ENCODE peak calls at places on chromosomes 13 and 19, in five cellular contexts. One of them, this sample, is unnamed.

GRCh38 chr19:35741216-35741541 is 1.1 kb downstream of the IGFLR1 start:
- DNase-seq in progenitor cell of endocrine pancreas: no peak
- DNase-seq in GDM1: no peak
- DNase-seq in A549: no peak
- DNase-seq in left ventricle myocardium superior: no peak
- DNase-seq in this sample: no peak

GRCh38 chr13:98351636-98352035 is 174.6 kb upstream of the RNF113B start:
- DNase-seq in progenitor cell of endocrine pancreas: no peak
- DNase-seq in GDM1: no peak
- DNase-seq in A549: no peak
- DNase-seq in left ventricle myocardium superior: no peak
- DNase-seq in this sample: no peak

GRCh38 chr13:114222461-114222968 is 12.2 kb upstream of the CDC16 start:
- DNase-seq in progenitor cell of endocrine pancreas: no peak
- DNase-seq in GDM1: peak; percentile 88
- DNase-seq in A549: no peak
- DNase-seq in left ventricle myocardium superior: peak; percentile 43
- DNase-seq in this sample: peak; percentile 94

GRCh38 chr13:37417042-37417441 is 181.5 kb downstream of the POSTN start:
- DNase-seq in progenitor cell of endocrine pancreas: no peak
- DNase-seq in GDM1: no peak
- DNase-seq in A549: no peak
- DNase-seq in left ventricle myocardium superior: no peak
- DNase-seq in this sample: no peak

GRCh38 chr13:77678691-77679090 is 18.8 kb upstream of the SLAIN1 start:
- DNase-seq in progenitor cell of endocrine pancreas: no peak
- DNase-seq in GDM1: no peak
- DNase-seq in A549: no peak
- DNase-seq in left ventricle myocardium superior: no peak
- DNase-seq in this sample: no peak

GRCh38 chr13:58907347-58907746 is 1256.4 kb downstream of the DIAPH3 start:
- DNase-seq in progenitor cell of endocrine pancreas: no peak
- DNase-seq in GDM1: no peak
- DNase-seq in A549: no peak
- DNase-seq in left ventricle myocardium superior: no peak
- DNase-seq in this sample: no peak

GRCh38 chr19:41478171-41478570 is 35.2 kb downstream of the ERICH4 start:
- DNase-seq in progenitor cell of endocrine pancreas: no peak
- DNase-seq in GDM1: no peak
- DNase-seq in A549: no peak
- DNase-seq in left ventricle myocardium superior: no peak
- DNase-seq in this sample: no peak

GRCh38 chr13:74761794-74762193 is 627.6 kb upstream of the KLF12 start:
- DNase-seq in progenitor cell of endocrine pancreas: no peak
- DNase-seq in GDM1: no peak
- DNase-seq in A549: no peak
- DNase-seq in left ventricle myocardium superior: no peak
- DNase-seq in this sample: no peak

GRCh38 chr13:60765700-60766411 is 368.8 kb downstream of the TDRD3 start:
- DNase-seq in progenitor cell of endocrine pancreas: no peak
- DNase-seq in GDM1: no peak
- DNase-seq in A549: peak; percentile 1
- DNase-seq in left ventricle myocardium superior: no peak
- DNase-seq in this sample: no peak

GRCh38 chr13:111027481-111028439 is 87.3 kb upstream of the ARHGEF7 start:
- DNase-seq in progenitor cell of endocrine pancreas: no peak
- DNase-seq in GDM1: no peak
- DNase-seq in A549: no peak
- DNase-seq in left ventricle myocardium superior: no peak
- DNase-seq in this sample: no peak

GRCh38 chr19:49983645-49984229 is 22.8 kb upstream of the SIGLEC11 start:
- DNase-seq in progenitor cell of endocrine pancreas: peak; percentile 28
- DNase-seq in GDM1: peak; percentile 34
- DNase-seq in A549: peak; percentile 57
- DNase-seq in left ventricle myocardium superior: peak; percentile 67
- DNase-seq in this sample: peak; percentile 74

GRCh38 chr13:88066847-88067246 is 395.7 kb downstream of the SLITRK5 start:
- DNase-seq in progenitor cell of endocrine pancreas: no peak
- DNase-seq in GDM1: no peak
- DNase-seq in A549: no peak
- DNase-seq in left ventricle myocardium superior: no peak
- DNase-seq in this sample: no peak

GRCh38 chr19:18053571-18054219 is 33.0 kb downstream of the IL12RB1 start:
- DNase-seq in progenitor cell of endocrine pancreas: no peak
- DNase-seq in GDM1: no peak
- DNase-seq in A549: no peak
- DNase-seq in left ventricle myocardium superior: no peak
- DNase-seq in this sample: no peak

GRCh38 chr13:70297219-70297618 is 189.0 kb upstream of the KLHL1 start:
- DNase-seq in progenitor cell of endocrine pancreas: no peak
- DNase-seq in GDM1: no peak
- DNase-seq in A549: no peak
- DNase-seq in left ventricle myocardium superior: no peak
- DNase-seq in this sample: no peak

GRCh38 chr13:108407495-108407894 is 138.0 kb downstream of the TNFSF13B start:
- DNase-seq in progenitor cell of endocrine pancreas: no peak
- DNase-seq in GDM1: no peak
- DNase-seq in A549: no peak
- DNase-seq in left ventricle myocardium superior: no peak
- DNase-seq in this sample: no peak

GRCh38 chr13:24199016-24199415 is 38.5 kb downstream of the SPATA13 start:
- DNase-seq in progenitor cell of endocrine pancreas: no peak
- DNase-seq in GDM1: no peak
- DNase-seq in A549: no peak
- DNase-seq in left ventricle myocardium superior: no peak
- DNase-seq in this sample: no peak

GRCh38 chr19:18218159-18218558 is 8.1 kb downstream of the PDE4C start:
- DNase-seq in progenitor cell of endocrine pancreas: no peak
- DNase-seq in GDM1: no peak
- DNase-seq in A549: no peak
- DNase-seq in left ventricle myocardium superior: no peak
- DNase-seq in this sample: no peak

GRCh38 chr13:36973009-36973408 is 26.1 kb downstream of the ALG5 start:
- DNase-seq in progenitor cell of endocrine pancreas: no peak
- DNase-seq in GDM1: no peak
- DNase-seq in A549: no peak
- DNase-seq in left ventricle myocardium superior: no peak
- DNase-seq in this sample: no peak

GRCh38 chr13:38730332-38730731 is 43.5 kb downstream of the FREM2 start:
- DNase-seq in progenitor cell of endocrine pancreas: no peak
- DNase-seq in GDM1: no peak
- DNase-seq in A549: no peak
- DNase-seq in left ventricle myocardium superior: no peak
- DNase-seq in this sample: no peak

GRCh38 chr13:86986448-86986847 is 684.7 kb upstream of the SLITRK5 start:
- DNase-seq in progenitor cell of endocrine pancreas: no peak
- DNase-seq in GDM1: no peak
- DNase-seq in A549: peak; percentile 33
- DNase-seq in left ventricle myocardium superior: no peak
- DNase-seq in this sample: no peak

GRCh38 chr13:37109080-37109678 is 3.7 kb upstream of the CSNK1A1L start:
- DNase-seq in progenitor cell of endocrine pancreas: no peak
- DNase-seq in GDM1: no peak
- DNase-seq in A549: peak; percentile 1
- DNase-seq in left ventricle myocardium superior: no peak
- DNase-seq in this sample: no peak

GRCh38 chr19:45819769-45820168 is 4.7 kb upstream of the RSPH6A start:
- DNase-seq in progenitor cell of endocrine pancreas: no peak
- DNase-seq in GDM1: no peak
- DNase-seq in A549: no peak
- DNase-seq in left ventricle myocardium superior: no peak
- DNase-seq in this sample: no peak

GRCh38 chr19:14105680-14106079 is 11.9 kb downstream of the PRKACA start:
- DNase-seq in progenitor cell of endocrine pancreas: no peak
- DNase-seq in GDM1: no peak
- DNase-seq in A549: no peak
- DNase-seq in left ventricle myocardium superior: no peak
- DNase-seq in this sample: no peak

GRCh38 chr19:30719189-30719990 is 347.2 kb downstream of the ZNF536 start:
- DNase-seq in progenitor cell of endocrine pancreas: peak; percentile 24
- DNase-seq in GDM1: no peak
- DNase-seq in A549: peak; percentile 33
- DNase-seq in left ventricle myocardium superior: peak; percentile 91
- DNase-seq in this sample: peak; percentile 26

GRCh38 chr13:63625869-63626268 is 2210.2 kb upstream of the PCDH20 start:
- DNase-seq in progenitor cell of endocrine pancreas: no peak
- DNase-seq in GDM1: no peak
- DNase-seq in A549: peak; percentile 3
- DNase-seq in left ventricle myocardium superior: no peak
- DNase-seq in this sample: no peak

GRCh38 chr13:109275848-109276247 is 510.5 kb downstream of the IRS2 start:
- DNase-seq in progenitor cell of endocrine pancreas: no peak
- DNase-seq in GDM1: no peak
- DNase-seq in A549: peak; percentile 79
- DNase-seq in left ventricle myocardium superior: peak; percentile 35
- DNase-seq in this sample: no peak

GRCh38 chr13:32897296-32897695 is 118.9 kb upstream of the KL start:
- DNase-seq in progenitor cell of endocrine pancreas: no peak
- DNase-seq in GDM1: no peak
- DNase-seq in A549: no peak
- DNase-seq in left ventricle myocardium superior: no peak
- DNase-seq in this sample: peak; percentile 33

GRCh38 chr13:21929400-21929799 is 258.5 kb downstream of the FGF9 start:
- DNase-seq in progenitor cell of endocrine pancreas: no peak
- DNase-seq in GDM1: no peak
- DNase-seq in A549: no peak
- DNase-seq in left ventricle myocardium superior: no peak
- DNase-seq in this sample: no peak

GRCh38 chr13:75647126-75647784 is 11.1 kb downstream of the LMO7 start:
- DNase-seq in progenitor cell of endocrine pancreas: no peak
- DNase-seq in GDM1: no peak
- DNase-seq in A549: no peak
- DNase-seq in left ventricle myocardium superior: no peak
- DNase-seq in this sample: no peak